ENCODE peak calls at places on chromosomes 4 and X, in four cellular contexts. One of them, this sample, is unnamed.

GRCh38 chrX:123749643-123750042 is 16.8 kb upstream of the THOC2 start:
- DNase-seq in activated CD8-positive, alpha-beta memory T cell treated with anti-CD3 and anti-CD28 coated beads for 48 hours: no peak
- DNase-seq in stimulated activated CD4-positive, alpha-beta T cell treated with anti-CD3 and anti-CD28 coated beads, Interleukin-2, amount 100 ng/mL, for 48 hours: no peak
- DNase-seq in GM03348: peak; percentile 18
- DNase-seq in this sample: no peak

GRCh38 chrX:123085311-123085940 is 98.7 kb upstream of the GRIA3 start:
- DNase-seq in stimulated activated CD4-positive, alpha-beta T cell treated with anti-CD3 and anti-CD28 coated beads, Interleukin-2, amount 100 ng/mL, for 48 hours: no peak
- DNase-seq in GM03348: peak; percentile 1
- DNase-seq in activated CD8-positive, alpha-beta memory T cell treated with anti-CD3 and anti-CD28 coated beads for 48 hours: no peak
- DNase-seq in this sample: no peak

GRCh38 chrX:51743179-51743957 is at the start of gene GSPT2:
- DNase-seq in activated CD8-positive, alpha-beta memory T cell treated with anti-CD3 and anti-CD28 coated beads for 48 hours: peak; percentile 14
- DNase-seq in GM03348: peak; percentile 80
- DNase-seq in stimulated activated CD4-positive, alpha-beta T cell treated with anti-CD3 and anti-CD28 coated beads, Interleukin-2, amount 100 ng/mL, for 48 hours: peak; percentile 36
- DNase-seq in this sample: peak; percentile 80

GRCh38 chr4:82232891-82233290 is 140.9 kb downstream of the HNRNPD start:
- DNase-seq in GM03348: no peak
- DNase-seq in stimulated activated CD4-positive, alpha-beta T cell treated with anti-CD3 and anti-CD28 coated beads, Interleukin-2, amount 100 ng/mL, for 48 hours: no peak
- DNase-seq in activated CD8-positive, alpha-beta memory T cell treated with anti-CD3 and anti-CD28 coated beads for 48 hours: no peak
- DNase-seq in this sample: no peak

GRCh38 chr4:133775881-133776280 is 425.7 kb downstream of the PABPC4L start:
- DNase-seq in activated CD8-positive, alpha-beta memory T cell treated with anti-CD3 and anti-CD28 coated beads for 48 hours: no peak
- DNase-seq in stimulated activated CD4-positive, alpha-beta T cell treated with anti-CD3 and anti-CD28 coated beads, Interleukin-2, amount 100 ng/mL, for 48 hours: no peak
- DNase-seq in GM03348: no peak
- DNase-seq in this sample: no peak

GRCh38 chr4:125832161-125832560 is 517.4 kb downstream of the FAT4 start:
- DNase-seq in GM03348: no peak
- DNase-seq in activated CD8-positive, alpha-beta memory T cell treated with anti-CD3 and anti-CD28 coated beads for 48 hours: no peak
- DNase-seq in stimulated activated CD4-positive, alpha-beta T cell treated with anti-CD3 and anti-CD28 coated beads, Interleukin-2, amount 100 ng/mL, for 48 hours: no peak
- DNase-seq in this sample: no peak

GRCh38 chr4:58275856-58276255 is 1165.7 kb upstream of the IGFBP7 start:
- DNase-seq in GM03348: no peak
- DNase-seq in stimulated activated CD4-positive, alpha-beta T cell treated with anti-CD3 and anti-CD28 coated beads, Interleukin-2, amount 100 ng/mL, for 48 hours: no peak
- DNase-seq in activated CD8-positive, alpha-beta memory T cell treated with anti-CD3 and anti-CD28 coated beads for 48 hours: no peak
- DNase-seq in this sample: no peak

GRCh38 chr4:8039290-8039689 is 99.6 kb upstream of the AFAP1 start:
- DNase-seq in GM03348: no peak
- DNase-seq in stimulated activated CD4-positive, alpha-beta T cell treated with anti-CD3 and anti-CD28 coated beads, Interleukin-2, amount 100 ng/mL, for 48 hours: no peak
- DNase-seq in activated CD8-positive, alpha-beta memory T cell treated with anti-CD3 and anti-CD28 coated beads for 48 hours: no peak
- DNase-seq in this sample: peak; percentile 44

GRCh38 chr4:181659202-181659601 is 584.0 kb upstream of the TENM3 start:
- DNase-seq in stimulated activated CD4-positive, alpha-beta T cell treated with anti-CD3 and anti-CD28 coated beads, Interleukin-2, amount 100 ng/mL, for 48 hours: no peak
- DNase-seq in GM03348: no peak
- DNase-seq in activated CD8-positive, alpha-beta memory T cell treated with anti-CD3 and anti-CD28 coated beads for 48 hours: no peak
- DNase-seq in this sample: peak; percentile 27

GRCh38 chrX:84248226-84248625 is 60.2 kb upstream of the RPS6KA6 start:
- DNase-seq in activated CD8-positive, alpha-beta memory T cell treated with anti-CD3 and anti-CD28 coated beads for 48 hours: no peak
- DNase-seq in GM03348: peak; percentile 11
- DNase-seq in stimulated activated CD4-positive, alpha-beta T cell treated with anti-CD3 and anti-CD28 coated beads, Interleukin-2, amount 100 ng/mL, for 48 hours: no peak
- DNase-seq in this sample: no peak

GRCh38 chr4:6991771-6992557 is 51.2 kb upstream of the TADA2B start:
- DNase-seq in GM03348: peak; percentile 79
- DNase-seq in stimulated activated CD4-positive, alpha-beta T cell treated with anti-CD3 and anti-CD28 coated beads, Interleukin-2, amount 100 ng/mL, for 48 hours: no peak
- DNase-seq in activated CD8-positive, alpha-beta memory T cell treated with anti-CD3 and anti-CD28 coated beads for 48 hours: no peak
- DNase-seq in this sample: peak; percentile 95

This sample was measured in osteoblast.